ENCODE peak calls at places on chromosomes 16 and 17, in six cellular contexts. L is stimulated activated CD8-positive, alpha-beta memory T cell treated with anti-CD3 and anti-CD28 coated beads, Interleukin-4, amount 100 ng/mL, for 24 hours; J is NCI-H1105 treated with DMSO at 0.1 percent for 48 hours; V is Calu3; R is NCI-H2081; Q is Ammon's horn. B is an unnamed sample.

GRCh38 chr16:50367777-50368409 is 895 bp downstream of the BRD7 start:
- DNase-seq in L (no peak), J (peak; percentile 22), V (no peak), R (no peak), Q (no peak), B (no peak)

GRCh38 chr17:58786586-58787295 is 31.1 kb downstream of the PPM1E start:
- DNase-seq in L (no peak), J (no peak), V (peak; percentile 10), R (no peak), Q (no peak), B (peak; percentile 5)

GRCh38 chr17:57552114-57552601 is 192.9 kb downstream of the CCDC182 start:
- DNase-seq in L (no peak), J (no peak), V (no peak), R (no peak), Q (peak; percentile 66), B (peak; percentile 54)

GRCh38 chr17:28467456-28468025 is 5.9 kb upstream of the SLC13A2 start:
- DNase-seq in L (no peak), J (no peak), V (no peak), R (no peak), Q (no peak), B (no peak)

GRCh38 chr16:87125206-87126155 is 191.7 kb downstream of the C16orf95 start:
- DNase-seq in L (no peak), J (no peak), V (no peak), R (no peak), Q (no peak), B (no peak)

GRCh38 chr16:27179500-27180072 is 23.7 kb upstream of the KDM8 start:
- DNase-seq in L (peak; percentile 74), J (no peak), V (peak; percentile 75), R (no peak), Q (peak; percentile 76), B (peak; percentile 58)

GRCh38 chr17:21353326-21354010 is 22.7 kb upstream of the KCNJ12 start:
- DNase-seq in L (no peak), J (no peak), V (no peak), R (no peak), Q (no peak), B (no peak)

GRCh38 chr17:80499961-80500665 is 23.7 kb upstream of the NPTX1 start:
- DNase-seq in L (no peak), J (no peak), V (no peak), R (no peak), Q (no peak), B (no peak)

GRCh38 chr17:38743556-38744171 is 4.5 kb downstream of the PCGF2 start:
- DNase-seq in L (no peak), J (peak; percentile 79), V (no peak), R (peak; percentile 73), Q (no peak), B (no peak)

GRCh38 chr17:78133971-78134898 is 3.7 kb downstream of the TMC8 start:
- DNase-seq in L (no peak), J (peak; percentile 1), V (peak; percentile 62), R (peak; percentile 38), Q (peak; percentile 65), B (no peak)

GRCh38 chr17:81050645-81051625 is 16.0 kb downstream of the BAIAP2 start:
- DNase-seq in L (no peak), J (no peak), V (no peak), R (no peak), Q (no peak), B (no peak)

GRCh38 chr16:79601092-79601977 is 798 bp upstream of the MAF start:
- DNase-seq in L (no peak), J (peak; percentile 64), V (peak; percentile 22), R (no peak), Q (peak; percentile 26), B (no peak)

GRCh38 chr16:49489686-49490320 is 116.2 kb downstream of the C16orf78 start:
- DNase-seq in L (no peak), J (peak; percentile 24), V (no peak), R (no peak), Q (no peak), B (no peak)

GRCh38 chr16:86761117-86761971 is 183.0 kb downstream of the FOXL1 start:
- DNase-seq in L (peak; percentile 16), J (peak; percentile 43), V (peak; percentile 84), R (no peak), Q (no peak), B (peak; percentile 2)

GRCh38 chr17:83029571-83029970 is 49.8 kb upstream of the METRNL start:
- DNase-seq in L (no peak), J (no peak), V (no peak), R (no peak), Q (no peak), B (no peak)

GRCh38 chr16:82936941-82937551 is 310.3 kb downstream of the CDH13 start:
- DNase-seq in L (no peak), J (no peak), V (no peak), R (no peak), Q (no peak), B (no peak)